ENCODE peak calls at places on chromosomes 7 and 10, in six cellular contexts. One of them, this sample, is unnamed.

GRCh38 chr7:80859272-80859970 is 59.4 kb downstream of the SEMA3C start:
- DNase-seq in AG09309: peak; percentile 35
- DNase-seq in lower lobe of right lung: peak; percentile 26
- DNase-seq in germinal center: no peak
- DNase-seq in lung: no peak
- DNase-seq in GM20000: no peak
- DNase-seq in this sample: peak; percentile 61

GRCh38 chr7:8189615-8190014 is 72.4 kb downstream of the ICA1 start:
- DNase-seq in germinal center: no peak
- DNase-seq in AG09309: no peak
- DNase-seq in lung: no peak
- DNase-seq in lower lobe of right lung: no peak
- DNase-seq in GM20000: no peak
- DNase-seq in this sample: no peak

GRCh38 chr10:61285749-61286148 is 167.4 kb downstream of the TMEM26 start:
- DNase-seq in lung: no peak
- DNase-seq in germinal center: no peak
- DNase-seq in GM20000: no peak
- DNase-seq in AG09309: no peak
- DNase-seq in lower lobe of right lung: no peak
- DNase-seq in this sample: no peak

GRCh38 chr10:76303682-76304316 is 872.4 kb downstream of the LRMDA start:
- DNase-seq in AG09309: peak; percentile 47
- DNase-seq in lower lobe of right lung: peak; percentile 77
- DNase-seq in germinal center: peak; percentile 10
- DNase-seq in lung: peak; percentile 73
- DNase-seq in GM20000: peak; percentile 29
- DNase-seq in this sample: peak; percentile 76

GRCh38 chr10:77801474-77802238 is 124.9 kb downstream of the DLG5 start:
- DNase-seq in lower lobe of right lung: peak; percentile 10
- DNase-seq in lung: no peak
- DNase-seq in germinal center: no peak
- DNase-seq in AG09309: no peak
- DNase-seq in GM20000: peak; percentile 47
- DNase-seq in this sample: no peak

GRCh38 chr7:95549818-95550529 is 46.3 kb downstream of the PDK4 start:
- DNase-seq in GM20000: no peak
- DNase-seq in AG09309: peak; percentile 10
- DNase-seq in lower lobe of right lung: peak; percentile 89
- DNase-seq in lung: peak; percentile 85
- DNase-seq in germinal center: no peak
- DNase-seq in this sample: peak; percentile 97

GRCh38 chr7:24991333-24991732 is 11.4 kb upstream of the OSBPL3 start:
- DNase-seq in lung: no peak
- DNase-seq in GM20000: no peak
- DNase-seq in lower lobe of right lung: no peak
- DNase-seq in AG09309: no peak
- DNase-seq in germinal center: no peak
- DNase-seq in this sample: no peak

GRCh38 chr10:43901302-43901701 is 252.6 kb upstream of the ZNF32 start:
- DNase-seq in lung: no peak
- DNase-seq in AG09309: no peak
- DNase-seq in germinal center: no peak
- DNase-seq in lower lobe of right lung: no peak
- DNase-seq in GM20000: no peak
- DNase-seq in this sample: no peak

GRCh38 chr10:117224036-117224430 is 16.9 kb upstream of the SLC18A2 start:
- DNase-seq in lower lobe of right lung: no peak
- DNase-seq in germinal center: no peak
- DNase-seq in lung: no peak
- DNase-seq in AG09309: no peak
- DNase-seq in GM20000: no peak
- DNase-seq in this sample: no peak

GRCh38 chr10:76082232-76082631 is 650.8 kb downstream of the LRMDA start:
- DNase-seq in germinal center: no peak
- DNase-seq in lower lobe of right lung: no peak
- DNase-seq in lung: no peak
- DNase-seq in GM20000: no peak
- DNase-seq in AG09309: no peak
- DNase-seq in this sample: no peak

GRCh38 chr7:22387583-22387982 is 30.6 kb upstream of the RAPGEF5 start:
- DNase-seq in germinal center: no peak
- DNase-seq in lower lobe of right lung: no peak
- DNase-seq in GM20000: no peak
- DNase-seq in lung: no peak
- DNase-seq in AG09309: peak; percentile 78
- DNase-seq in this sample: peak; percentile 73

GRCh38 chr10:110400173-110400947 is 95.6 kb upstream of the SMNDC1 start:
- DNase-seq in AG09309: no peak
- DNase-seq in lower lobe of right lung: no peak
- DNase-seq in GM20000: no peak
- DNase-seq in lung: no peak
- DNase-seq in germinal center: no peak
- DNase-seq in this sample: no peak

GRCh38 chr10:6142644-6143043 is 53.8 kb downstream of the RBM17 start:
- DNase-seq in GM20000: no peak
- DNase-seq in lung: no peak
- DNase-seq in germinal center: no peak
- DNase-seq in lower lobe of right lung: no peak
- DNase-seq in AG09309: no peak
- DNase-seq in this sample: no peak

GRCh38 chr10:122140477-122140902 is 130.6 kb upstream of the BTBD16 start:
- DNase-seq in AG09309: no peak
- DNase-seq in germinal center: no peak
- DNase-seq in lower lobe of right lung: no peak
- DNase-seq in GM20000: no peak
- DNase-seq in lung: no peak
- DNase-seq in this sample: no peak

GRCh38 chr10:46319383-46319782 is 32.6 kb downstream of the ANTXRL start:
- DNase-seq in germinal center: no peak
- DNase-seq in lung: peak; percentile 9
- DNase-seq in GM20000: no peak
- DNase-seq in lower lobe of right lung: no peak
- DNase-seq in AG09309: no peak
- DNase-seq in this sample: no peak

GRCh38 chr7:31835471-31835870 is 148.5 kb downstream of the PPP1R17 start:
- DNase-seq in GM20000: no peak
- DNase-seq in lung: no peak
- DNase-seq in germinal center: no peak
- DNase-seq in lower lobe of right lung: no peak
- DNase-seq in AG09309: no peak
- DNase-seq in this sample: no peak

GRCh38 chr10:12394236-12395033 is 45.1 kb downstream of the CAMK1D start:
- DNase-seq in lower lobe of right lung: no peak
- DNase-seq in AG09309: no peak
- DNase-seq in germinal center: no peak
- DNase-seq in lung: no peak
- DNase-seq in GM20000: no peak
- DNase-seq in this sample: no peak

GRCh38 chr7:12524794-12525386 is 45.6 kb upstream of the SCIN start:
- DNase-seq in GM20000: peak; percentile 15
- DNase-seq in lung: no peak
- DNase-seq in lower lobe of right lung: no peak
- DNase-seq in AG09309: peak; percentile 41
- DNase-seq in germinal center: no peak
- DNase-seq in this sample: peak; percentile 43

GRCh38 chr7:21099432-21099831 is 312.7 kb upstream of the SP8 start:
- DNase-seq in GM20000: no peak
- DNase-seq in lower lobe of right lung: no peak
- DNase-seq in lung: no peak
- DNase-seq in AG09309: no peak
- DNase-seq in germinal center: no peak
- DNase-seq in this sample: no peak

GRCh38 chr7:28807396-28807994 is 150.6 kb downstream of the TRIL start:
- DNase-seq in lung: no peak
- DNase-seq in germinal center: no peak
- DNase-seq in lower lobe of right lung: no peak
- DNase-seq in AG09309: no peak
- DNase-seq in GM20000: no peak
- DNase-seq in this sample: no peak

GRCh38 chr10:96017227-96017687 is 26.1 kb upstream of the CCNJ start:
- DNase-seq in lung: no peak
- DNase-seq in GM20000: peak; percentile 68
- DNase-seq in lower lobe of right lung: no peak
- DNase-seq in AG09309: peak; percentile 21
- DNase-seq in germinal center: peak; percentile 65
- DNase-seq in this sample: peak; percentile 37

GRCh38 chr7:15199482-15199881 is 296.9 kb upstream of the DGKB start:
- DNase-seq in germinal center: no peak
- DNase-seq in lower lobe of right lung: no peak
- DNase-seq in AG09309: no peak
- DNase-seq in GM20000: no peak
- DNase-seq in lung: no peak
- DNase-seq in this sample: peak; percentile 12

GRCh38 chr10:63504145-63504881 is 16.9 kb upstream of the REEP3 start:
- DNase-seq in AG09309: no peak
- DNase-seq in lower lobe of right lung: no peak
- DNase-seq in germinal center: no peak
- DNase-seq in lung: no peak
- DNase-seq in GM20000: no peak
- DNase-seq in this sample: no peak

GRCh38 chr7:148772297-148773089 is 73.8 kb downstream of the CUL1 start:
- DNase-seq in AG09309: peak; percentile 67
- DNase-seq in lower lobe of right lung: no peak
- DNase-seq in germinal center: no peak
- DNase-seq in GM20000: no peak
- DNase-seq in lung: no peak
- DNase-seq in this sample: peak; percentile 64

GRCh38 chr10:13001041-13001886 is at the start of gene CCDC3:
- DNase-seq in GM20000: peak; percentile 39
- DNase-seq in germinal center: peak; percentile 2
- DNase-seq in lower lobe of right lung: peak; percentile 40
- DNase-seq in lung: no peak
- DNase-seq in AG09309: no peak
- DNase-seq in this sample: no peak

GRCh38 chr10:130050721-130051120 is 59.9 kb downstream of the C10orf143 start:
- DNase-seq in GM20000: no peak
- DNase-seq in AG09309: no peak
- DNase-seq in germinal center: no peak
- DNase-seq in lung: no peak
- DNase-seq in lower lobe of right lung: no peak
- DNase-seq in this sample: no peak

GRCh38 chr7:15571303-15571878 is 9.6 kb upstream of the AGMO start:
- DNase-seq in germinal center: no peak
- DNase-seq in lung: no peak
- DNase-seq in GM20000: no peak
- DNase-seq in AG09309: no peak
- DNase-seq in lower lobe of right lung: no peak
- DNase-seq in this sample: no peak

GRCh38 chr7:158541330-158542010 is 46.2 kb downstream of the PTPRN2 start:
- DNase-seq in GM20000: peak; percentile 85
- DNase-seq in germinal center: peak; percentile 85
- DNase-seq in lung: no peak
- DNase-seq in AG09309: no peak
- DNase-seq in lower lobe of right lung: peak; percentile 65
- DNase-seq in this sample: no peak

GRCh38 chr10:97891497-97892167 is 42.0 kb downstream of the GOLGA7B start:
- DNase-seq in GM20000: no peak
- DNase-seq in lower lobe of right lung: peak; percentile 90
- DNase-seq in lung: peak; percentile 85
- DNase-seq in AG09309: no peak
- DNase-seq in germinal center: no peak
- DNase-seq in this sample: no peak

GRCh38 chr10:5033061-5033770 is 29.6 kb upstream of the AKR1C2 start:
- DNase-seq in GM20000: no peak
- DNase-seq in AG09309: no peak
- DNase-seq in germinal center: no peak
- DNase-seq in lung: no peak
- DNase-seq in lower lobe of right lung: no peak
- DNase-seq in this sample: peak; percentile 69

GRCh38 chr10:97960269-97960869 is 70.1 kb downstream of the CRTAC1 start:
- DNase-seq in AG09309: no peak
- DNase-seq in lung: no peak
- DNase-seq in lower lobe of right lung: no peak
- DNase-seq in germinal center: no peak
- DNase-seq in GM20000: no peak
- DNase-seq in this sample: no peak

GRCh38 chr10:73480158-73480557 is 15.7 kb downstream of the PPP3CB start:
- DNase-seq in lung: no peak
- DNase-seq in AG09309: no peak
- DNase-seq in germinal center: no peak
- DNase-seq in GM20000: peak; percentile 49
- DNase-seq in lower lobe of right lung: no peak
- DNase-seq in this sample: no peak

This sample was measured in fibroblast of the conjunctiva.